ENCODE peak calls at places on chromosomes 4 and X, in six cellular contexts. Z, S, L, O, R and K are unnamed samples.

GRCh38 chr4:186829740-186830449 is 106.2 kb upstream of the FAT1 start:
- DNase-seq in Z (peak; percentile 80), S (no peak), L (peak; percentile 90), O (peak; percentile 69), R (no peak), K (peak; percentile 52)

GRCh38 chrX:149032449-149032848 is 472.7 kb downstream of the IDS start:
- DNase-seq in Z (no peak), S (no peak), L (no peak), O (no peak), R (no peak), K (no peak)

GRCh38 chr4:7892212-7893019 is 47.2 kb downstream of the AFAP1 start:
- DNase-seq in Z (peak; percentile 36), S (no peak), L (no peak), O (no peak), R (no peak), K (no peak)

GRCh38 chr4:2059726-2060577 is 825 bp downstream of the NAT8L start:
- DNase-seq in Z (no peak), S (peak; percentile 81), L (no peak), O (peak; percentile 40), R (no peak), K (no peak)

GRCh38 chrX:39337461-39337860 is 536.2 kb downstream of the MID1IP1 start:
- DNase-seq in Z (no peak), S (no peak), L (no peak), O (no peak), R (no peak), K (no peak)

GRCh38 chr4:82770607-82771006 is 28.0 kb downstream of the SCD5 start:
- DNase-seq in Z (no peak), S (no peak), L (no peak), O (no peak), R (no peak), K (no peak)

GRCh38 chr4:84924439-84924838 is 42.1 kb downstream of the WDFY3 start:
- DNase-seq in Z (no peak), S (no peak), L (no peak), O (no peak), R (no peak), K (no peak)

GRCh38 chr4:112085156-112086035 is 59.9 kb upstream of the FAM241A start:
- DNase-seq in Z (peak; percentile 12), S (peak; percentile 68), L (peak; percentile 38), O (no peak), R (no peak), K (no peak)

GRCh38 chr4:26753642-26754041 is 107.0 kb upstream of the STIM2 start:
- DNase-seq in Z (no peak), S (no peak), L (no peak), O (no peak), R (no peak), K (no peak)

GRCh38 chrX:38891641-38892413 is 90.6 kb downstream of the MID1IP1 start:
- DNase-seq in Z (no peak), S (no peak), L (no peak), O (no peak), R (no peak), K (no peak)

GRCh38 chr4:185726931-185727330 is 85.1 kb downstream of the SORBS2 start:
- DNase-seq in Z (no peak), S (no peak), L (no peak), O (no peak), R (no peak), K (no peak)

GRCh38 chrX:526295-527224 is 104.0 kb upstream of the SHOX start:
- DNase-seq in Z (peak; percentile 92), S (no peak), L (no peak), O (no peak), R (no peak), K (peak; percentile 84)

GRCh38 chr4:67575232-67575888 is 16.8 kb downstream of the STAP1 start:
- DNase-seq in Z (no peak), S (peak; percentile 71), L (no peak), O (peak; percentile 76), R (peak; percentile 85), K (no peak)

GRCh38 chr4:39061450-39061849 is 582 bp upstream of the KLHL5 start:
- DNase-seq in Z (no peak), S (no peak), L (no peak), O (no peak), R (no peak), K (no peak)

GRCh38 chr4:39066371-39066770 is 4.3 kb downstream of the KLHL5 start:
- DNase-seq in Z (no peak), S (no peak), L (no peak), O (no peak), R (no peak), K (no peak)

GRCh38 chr4:39067031-39067430 is 5.0 kb downstream of the KLHL5 start:
- DNase-seq in Z (no peak), S (no peak), L (no peak), O (no peak), R (no peak), K (no peak)

GRCh38 chr4:39062499-39062898 is 467 bp downstream of the KLHL5 start:
- DNase-seq in Z (no peak), S (no peak), L (no peak), O (no peak), R (no peak), K (no peak)

GRCh38 chr4:39062094-39062493 is at the start of gene KLHL5:
- DNase-seq in Z (no peak), S (no peak), L (no peak), O (no peak), R (no peak), K (no peak)
- TF ChIP-seq MYC in Z (no peak), S (no peak), L (no peak), O (no peak), R (no peak), K (no peak)

GRCh38 chrX:109845996-109846395 is 112.9 kb upstream of the ACSL4 start:
- DNase-seq in Z (no peak), S (no peak), L (no peak), O (no peak), R (no peak), K (no peak)

GRCh38 chrX:109848451-109849050 is 115.5 kb upstream of the ACSL4 start:
- DNase-seq in Z (no peak), S (peak; percentile 54), L (peak; percentile 3), O (peak; percentile 49), R (no peak), K (peak; percentile 66)

GRCh38 chrX:109843963-109844751 is 111.1 kb upstream of the ACSL4 start:
- DNase-seq in Z (no peak), S (peak; percentile 16), L (no peak), O (no peak), R (no peak), K (no peak)

GRCh38 chrX:109842611-109843010 is 109.6 kb upstream of the ACSL4 start:
- DNase-seq in Z (no peak), S (no peak), L (no peak), O (no peak), R (no peak), K (no peak)

DNA sequence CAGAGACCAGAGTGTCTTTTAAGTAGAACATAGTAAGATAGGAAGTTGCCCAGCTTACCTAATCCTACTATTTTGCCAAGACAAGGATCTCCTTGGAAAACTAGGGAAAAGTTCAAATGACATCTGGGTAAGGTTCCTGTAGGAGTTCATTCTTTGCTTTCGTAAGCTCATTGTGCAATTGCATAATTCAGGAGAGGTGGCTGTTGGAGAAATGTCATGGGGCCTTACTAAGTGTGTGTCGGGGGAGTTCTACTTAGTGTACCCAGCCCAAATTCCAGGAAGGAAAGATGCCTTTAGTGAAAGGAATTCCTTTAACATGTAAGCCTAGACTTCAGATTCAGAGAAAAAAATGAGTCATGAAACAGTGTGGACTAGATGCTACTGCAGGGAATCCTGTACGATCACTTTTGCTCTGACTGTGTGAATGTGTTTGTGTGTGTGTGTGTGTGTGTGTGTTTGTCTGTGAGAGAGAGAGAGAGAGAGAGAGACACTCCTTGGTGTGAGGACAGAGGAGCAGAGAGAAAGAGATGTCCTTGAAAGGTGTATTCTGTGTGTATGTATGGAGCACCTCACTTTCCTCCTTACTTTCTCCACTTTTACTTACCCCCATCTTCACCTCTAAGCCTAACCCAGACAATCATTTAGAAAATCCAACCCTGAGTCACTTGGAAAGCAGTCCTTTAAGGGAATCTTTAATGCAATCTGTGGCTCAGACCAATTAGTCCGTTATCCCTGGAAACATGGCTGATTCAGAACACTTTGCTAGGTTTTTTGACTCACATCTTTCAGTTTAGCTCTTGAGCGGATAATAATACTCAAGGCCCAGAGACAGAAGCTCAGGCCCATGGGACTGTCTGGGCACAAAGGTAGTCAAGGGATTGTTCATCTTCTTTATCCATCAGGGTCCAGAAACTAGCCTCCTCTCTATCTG is 114.5 kb upstream of the ACSL4 start:
- DNase-seq in Z (peak; percentile 62), S (no peak), L (no peak), O (peak; percentile 14), R (no peak), K (peak; percentile 42)
- TF ChIP-seq MYC in Z (no peak), S (no peak), L (no peak), O (no peak), R (no peak), K (no peak)

DNA sequence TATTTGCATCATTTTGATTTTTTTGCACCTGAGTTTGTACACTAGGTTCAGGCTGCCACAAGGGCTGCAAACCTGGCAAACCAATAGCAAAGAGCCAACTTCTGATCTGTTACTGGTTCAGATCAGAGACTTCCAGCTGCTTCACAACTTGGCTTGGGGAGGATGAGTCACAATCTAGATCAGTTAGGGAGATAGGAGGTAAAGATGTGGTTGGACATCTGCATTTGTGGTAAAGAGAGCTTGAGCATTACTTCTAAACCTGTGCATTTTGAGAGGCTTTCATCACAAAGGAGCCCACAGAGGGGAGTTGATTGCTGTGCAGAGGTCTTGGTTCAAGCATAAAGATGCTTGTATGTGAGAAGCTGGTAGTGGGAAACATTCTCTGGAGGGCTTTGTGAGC is 34.5 kb downstream of the LINC00632 start:
- DNase-seq in Z (no peak), S (peak; percentile 60), L (no peak), O (no peak), R (no peak), K (no peak)
- TF ChIP-seq MYC in Z (no peak), S (no peak), L (no peak), O (no peak), R (no peak), K (no peak)

DNA sequence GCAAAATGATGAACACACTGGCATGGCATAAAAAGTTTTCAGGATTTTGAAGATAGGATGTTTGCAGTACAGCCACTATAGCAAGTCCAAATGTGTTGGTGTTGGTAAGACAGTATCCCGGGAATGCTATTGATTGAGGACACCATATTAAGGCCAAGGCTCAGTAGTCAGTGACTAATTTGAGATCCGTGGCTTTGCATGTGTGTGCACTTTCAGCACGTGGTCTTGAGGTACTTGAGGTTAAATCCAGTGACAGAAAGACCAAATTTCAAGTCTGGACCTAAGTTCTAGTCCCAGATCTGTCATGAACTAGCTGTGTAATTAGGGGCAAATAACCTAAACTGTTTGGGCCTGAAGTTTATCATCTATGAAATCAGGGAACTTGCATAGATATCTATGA is 76.5 kb upstream of the ETNPPL start:
- DNase-seq in Z (no peak), S (no peak), L (no peak), O (no peak), R (no peak), K (no peak)
- TF ChIP-seq MYC in Z (no peak), S (no peak), L (no peak), O (no peak), R (no peak), K (no peak)

DNA sequence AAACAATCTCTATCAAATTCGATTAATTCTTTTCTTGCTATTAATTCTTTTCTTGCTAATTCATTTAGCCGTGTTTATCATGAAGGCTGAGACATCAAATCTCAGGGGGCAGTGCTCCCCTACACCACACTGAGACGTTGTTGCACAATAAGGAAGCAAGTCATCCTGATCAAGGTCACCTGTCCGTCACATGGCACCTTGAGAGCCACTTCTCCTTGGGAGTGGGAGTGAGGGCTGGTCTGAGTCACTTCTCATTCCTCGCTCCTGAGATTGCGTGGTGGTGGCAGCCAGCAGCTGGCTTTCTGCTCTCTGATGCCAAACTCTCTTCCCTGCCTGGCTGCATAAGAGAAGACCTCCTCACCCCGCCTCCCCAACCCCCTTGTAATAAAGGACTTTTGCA is 312.9 kb upstream of the GATB start:
- DNase-seq in Z (no peak), S (peak; percentile 19), L (no peak), O (no peak), R (no peak), K (no peak)
- TF ChIP-seq MYC in Z (no peak), S (no peak), L (no peak), O (no peak), R (no peak), K (no peak)